ENCODE peak calls at places on chromosomes 7 and 10, in nine cellular contexts. S is NCI-H1417; Y is astrocyte of the spinal cord; W is M059J; M is activated CD8-positive, alpha-beta memory T cell treated with anti-CD3 and anti-CD28 coated beads, Interleukin-2, amount 50 U/mL, for 4 hours; P is NCI-H748 treated with DMSO at 0.1 percent for 48 hours; B is HFF-Myc; N is GM04503; G is stimulated activated naive CD8-positive, alpha-beta T cell treated with anti-CD3 and anti-CD28 coated beads, Interleukin-15, Interleukin-2, amounts not matched to agents 100 U/mL and 50 U/mL, for 24 hours. Z is an unnamed sample.
A peak's percentile ranks its signal among the peaks of the same experiment; 100 is the strongest.

GRCh38 chr10:85602306-85602705 is 764.3 kb downstream of the GRID1 start:
- DNase-seq in S (no peak), Y (no peak), W (no peak), M (no peak), P (no peak), B (no peak), N (no peak), G (no peak), Z (no peak)

GRCh38 chr10:76026176-76026771 is 594.9 kb downstream of the LRMDA start:
- DNase-seq in S (no peak), Y (no peak), W (no peak), M (no peak), P (no peak), B (no peak), N (no peak), G (no peak), Z (no peak)

GRCh38 chr7:135845415-135846075 is 96.9 kb upstream of the FAM180A start:
- DNase-seq in S (peak; percentile 52), Y (no peak), W (no peak), M (no peak), P (no peak), B (no peak), N (no peak), G (no peak), Z (no peak)

GRCh38 chr10:91340613-91341362 is 69.4 kb upstream of the HECTD2 start:
- DNase-seq in S (peak; percentile 67), Y (peak; percentile 94), W (peak; percentile 96), M (no peak), P (peak; percentile 12), B (peak; percentile 81), N (peak; percentile 93), G (no peak), Z (no peak)

GRCh38 chr10:70832852-70833542 is 17.2 kb downstream of the SGPL1 start:
- DNase-seq in S (no peak), Y (peak; percentile 95), W (peak; percentile 93), M (no peak), P (no peak), B (peak; percentile 46), N (peak; percentile 89), G (no peak), Z (no peak)

GRCh38 chr7:1290262-1291039 is 57.8 kb downstream of the UNCX start:
- DNase-seq in S (peak; percentile 82), Y (no peak), W (peak; percentile 32), M (no peak), P (peak; percentile 77), B (no peak), N (no peak), G (peak; percentile 28), Z (no peak)

GRCh38 chr7:123635551-123636359 is 19.9 kb upstream of the LMOD2 start:
- DNase-seq in S (no peak), Y (peak; percentile 55), W (peak; percentile 36), M (no peak), P (no peak), B (no peak), N (no peak), G (no peak), Z (peak; percentile 2)

GRCh38 chr10:93995598-93996271 is 2.0 kb downstream of the PLCE1 start:
- DNase-seq in S (no peak), Y (peak; percentile 71), W (peak; percentile 96), M (no peak), P (no peak), B (no peak), N (no peak), G (no peak), Z (no peak)

GRCh38 chr7:120833551-120833950 is 24.4 kb downstream of the TSPAN12 start:
- DNase-seq in S (peak; percentile 57), Y (no peak), W (no peak), M (no peak), P (peak; percentile 53), B (no peak), N (no peak), G (no peak), Z (no peak)

GRCh38 chr10:50740351-50740688 is 584 bp downstream of the ASAH2B start:
- DNase-seq in S (no peak), Y (peak; percentile 89), W (peak; percentile 79), M (peak; percentile 19), P (peak; percentile 18), B (peak; percentile 12), N (peak; percentile 44), G (peak; percentile 18), Z (no peak)

GRCh38 chr10:99983280-99983988 is 26.3 kb downstream of the DNMBP start:
- DNase-seq in S (no peak), Y (peak; percentile 71), W (no peak), M (no peak), P (no peak), B (peak; percentile 95), N (peak; percentile 58), G (no peak), Z (no peak)

GRCh38 chr7:44518761-44519160 is 22.4 kb downstream of the NPC1L1 start:
- DNase-seq in S (no peak), Y (no peak), W (no peak), M (no peak), P (no peak), B (no peak), N (no peak), G (no peak), Z (no peak)